ENCODE peak calls at places on chromosomes 5 and 9, in seven cellular contexts. B is lower leg skin, M is astrocyte of the spinal cord, W is tibial artery, K is AG09309, V is fibroblast of lung, C is right lobe of liver. N is an unnamed sample.

GRCh38 chr9:100474082-100474949 is 1.4 kb downstream of the TMEFF1 start:
- DNase-seq in B (no peak), C (no peak), K (no peak), M (no peak), V (no peak), W (peak; percentile 20), N (no peak)

GRCh38 chr5:143938230-143938629 is 126.3 kb downstream of the HMHB1 start:
- DNase-seq in W (no peak), M (no peak), B (no peak), K (no peak), C (no peak), V (peak; percentile 20), N (no peak)

GRCh38 chr5:141513021-141513626 is 24.2 kb downstream of the PCDHGC5 start:
- DNase-seq in M (peak; percentile 46), C (peak; percentile 52), W (peak; percentile 48), K (no peak), B (peak; percentile 87), V (peak; percentile 57), N (peak; percentile 69)

GRCh38 chr9:116465591-116466288 is 221.4 kb upstream of the TRIM32 start:
- DNase-seq in W (no peak), K (no peak), M (no peak), B (no peak), C (no peak), V (no peak), N (no peak)

GRCh38 chr5:62896121-62896893 is 317.7 kb downstream of the LRRC70 start:
- DNase-seq in K (no peak), M (no peak), B (no peak), V (no peak), C (no peak), W (no peak), N (no peak)

GRCh38 chr9:93319992-93320490 is 131.4 kb upstream of the FAM120A start:
- DNase-seq in W (no peak), K (no peak), V (peak; percentile 4), B (peak; percentile 84), C (no peak), M (no peak), N (no peak)

GRCh38 chr5:68173007-68173406 is 42.5 kb upstream of the PIK3R1 start:
- DNase-seq in V (peak; percentile 18), M (no peak), C (no peak), W (no peak), B (no peak), K (no peak), N (no peak)

GRCh38 chr5:73796164-73797141 is 170.5 kb downstream of the ARHGEF28 start:
- DNase-seq in K (peak; percentile 92), W (peak; percentile 32), C (peak; percentile 50), B (no peak), V (peak; percentile 97), M (peak; percentile 95), N (peak; percentile 22)

GRCh38 chr5:17000296-17000939 is 64.3 kb upstream of the MYO10 start:
- DNase-seq in C (no peak), W (no peak), V (peak; percentile 99), K (peak; percentile 97), M (peak; percentile 96), B (no peak), N (no peak)

GRCh38 chr5:73284196-73284795 is 111.3 kb downstream of the TMEM174 start:
- DNase-seq in B (no peak), W (no peak), K (no peak), V (no peak), C (no peak), M (no peak), N (no peak)

GRCh38 chr5:116273458-116274242 is 188.8 kb downstream of the COMMD10 start:
- DNase-seq in B (no peak), C (no peak), M (no peak), W (no peak), K (no peak), V (peak; percentile 67), N (peak; percentile 26)

GRCh38 chr5:96067902-96068614 is 106.4 kb upstream of the ELL2 start:
- DNase-seq in W (no peak), K (peak; percentile 79), M (peak; percentile 82), B (no peak), C (no peak), V (peak; percentile 97), N (no peak)

GRCh38 chr5:159478950-159479349 is 148.7 kb upstream of the IL12B start:
- DNase-seq in C (no peak), M (no peak), V (no peak), W (no peak), K (no peak), B (no peak), N (no peak)

GRCh38 chr9:116901260-116901659 is 214.2 kb downstream of the TRIM32 start:
- DNase-seq in M (no peak), V (peak; percentile 27), C (no peak), W (no peak), K (no peak), B (no peak), N (no peak)

GRCh38 chr5:138541511-138541910 is 1.5 kb downstream of the ETF1 start:
- DNase-seq in M (no peak), V (peak; percentile 35), K (no peak), C (no peak), B (no peak), W (no peak), N (no peak)

GRCh38 chr9:20312732-20313131 is 309.6 kb downstream of the MLLT3 start:
- DNase-seq in W (no peak), C (no peak), V (peak; percentile 43), M (peak; percentile 45), K (no peak), B (no peak), N (no peak)

GRCh38 chr5:110969502-110969901 is 102.0 kb upstream of the TSLP start:
- DNase-seq in V (no peak), K (no peak), M (no peak), C (no peak), W (no peak), B (no peak), N (no peak)

GRCh38 chr9:125460883-125461475 is 199.4 kb downstream of the GAPVD1 start:
- DNase-seq in K (peak; percentile 64), C (peak; percentile 70), M (peak; percentile 86), B (no peak), W (no peak), V (peak; percentile 99), N (no peak)

DNA sequence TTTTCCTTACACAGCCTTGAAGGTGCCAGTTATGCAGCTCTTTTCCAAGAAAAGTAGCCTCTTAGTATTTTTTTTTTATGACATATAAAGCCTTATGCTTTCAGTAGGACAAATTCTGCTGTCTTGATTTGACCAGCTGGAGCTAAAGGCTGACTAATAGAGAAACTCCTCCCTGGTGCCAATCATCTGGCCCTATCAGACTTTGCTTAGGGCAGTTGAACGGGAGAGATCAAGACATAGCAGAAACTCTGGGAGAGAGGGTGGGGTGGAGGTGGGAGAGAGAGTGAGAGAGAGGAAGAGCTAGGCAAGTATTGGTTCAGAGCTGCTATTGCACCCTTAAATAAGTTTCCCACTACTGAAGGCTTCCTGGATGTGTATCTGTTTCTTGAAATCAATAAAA is 100.2 kb downstream of the SEC61B start:
- DNase-seq in B (no peak), K (no peak), M (no peak), W (no peak), V (no peak), C (no peak), N (no peak)
- H3K4me3 ChIP-seq in B (no peak overlapping the region), K (no peak overlapping the region), M (no peak overlapping the region), W (no peak overlapping the region), V (no peak overlapping the region), C (no peak overlapping the region), N (no peak overlapping the region)

GRCh38 chr9:130692365-130692764 is 1.2 kb upstream of the EXOSC2 start:
- DNase-seq in K (no peak), V (peak; percentile 53), M (peak; percentile 40), C (peak; percentile 51), B (no peak), W (no peak), N (no peak)

GRCh38 chr9:130694205-130694604 is 625 bp downstream of the EXOSC2 start:
- DNase-seq in M (no peak), B (no peak), V (no peak), C (no peak), W (no peak), K (no peak), N (no peak)

GRCh38 chr9:130693101-130693425 is 517 bp upstream of the EXOSC2 start:
- DNase-seq in W (no peak), B (no peak), K (no peak), M (no peak), V (no peak), C (no peak), N (no peak)

GRCh38 chr9:130696139-130696650 is 2.6 kb downstream of the EXOSC2 start:
- DNase-seq in V (no peak), K (no peak), B (no peak), W (no peak), M (no peak), C (no peak), N (no peak)

DNA sequence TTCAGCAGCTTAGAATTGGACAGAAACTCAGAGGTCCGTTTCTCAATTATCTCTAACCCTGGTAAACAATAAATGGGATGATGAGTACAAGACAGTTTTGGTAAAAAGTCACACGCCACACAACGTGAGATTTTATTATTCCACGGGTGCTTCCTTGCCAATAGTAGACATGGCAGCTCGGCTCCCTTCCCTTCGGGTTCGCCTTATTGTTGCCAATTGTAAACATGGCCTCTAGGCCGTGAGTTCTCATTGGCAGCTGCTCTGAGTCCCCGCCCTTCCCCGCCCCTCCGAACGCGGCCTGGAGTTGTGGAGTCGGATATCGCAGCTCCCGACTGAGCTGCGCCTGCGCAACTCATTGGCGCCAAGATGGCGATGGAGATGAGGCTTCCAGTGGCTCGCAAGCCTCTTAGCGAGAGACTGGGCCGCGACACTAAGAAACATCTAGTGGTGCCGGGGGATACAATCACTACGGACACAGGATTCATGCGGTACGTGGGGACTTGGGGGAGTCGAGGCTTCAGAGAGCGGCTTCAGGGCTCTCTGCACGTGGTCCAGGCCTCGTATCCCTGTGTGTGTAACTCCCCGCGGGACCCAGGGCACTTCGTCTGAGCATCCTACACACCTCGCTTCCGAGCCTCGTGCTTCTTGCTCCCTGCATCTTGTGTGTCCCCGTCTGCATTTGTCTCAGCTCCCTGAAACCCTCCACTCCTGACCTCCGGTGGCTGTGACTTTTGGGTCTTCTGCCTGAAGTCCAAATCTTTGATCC is at the start of gene EXOSC2:
- DNase-seq in K (peak; percentile 94), V (peak; percentile 98), M (peak; percentile 99), C (peak; percentile 97), W (peak; percentile 99), B (peak; percentile 100), N (peak; percentile 95)
- TF ChIP-seq CTCF in K (no peak), V (no peak), M (no peak), C (no peak), W (no peak), B (no peak), N (no peak)

DNA sequence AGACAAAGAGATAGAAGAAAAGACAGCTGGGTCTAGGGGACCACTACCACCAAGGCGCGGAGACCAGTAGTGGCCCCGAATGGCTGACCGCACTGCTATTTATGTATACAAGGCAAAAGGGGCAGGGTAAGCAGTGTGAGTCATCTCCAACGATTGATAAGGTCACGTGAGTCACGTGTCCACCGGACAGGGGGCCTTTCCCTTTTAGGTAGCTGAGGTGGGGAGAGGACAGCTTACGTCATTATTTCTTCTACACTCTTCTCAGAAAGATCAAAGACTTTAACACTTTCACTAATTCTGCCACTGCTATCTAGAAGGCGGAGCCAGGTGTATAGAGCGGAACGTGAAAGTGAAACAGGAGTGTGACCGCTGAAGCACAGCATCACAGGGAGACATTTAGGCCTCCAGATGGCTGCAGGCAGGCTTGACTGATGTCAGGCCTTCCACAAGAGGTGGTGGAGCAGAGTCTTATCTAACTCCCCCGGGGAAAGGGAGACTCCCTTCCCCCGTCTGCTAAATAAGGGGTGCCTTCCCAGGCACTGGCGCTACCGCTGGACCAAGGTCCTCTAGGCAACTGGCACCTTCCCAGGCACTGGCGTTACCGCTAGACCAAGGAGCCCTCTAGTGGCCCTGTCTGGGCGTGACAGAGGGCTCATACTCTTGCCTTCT is 6.1 kb upstream of the PRR16 start:
- DNase-seq in B (peak; percentile 94), M (peak; percentile 49), W (peak; percentile 81), C (peak; percentile 84), K (no peak), V (peak; percentile 43), N (peak; percentile 82)
- H3K4me3 ChIP-seq in B (no peak overlapping the region), M (no peak overlapping the region), W (peak overlapping the region; percentile 36), C (peak overlapping the region; percentile 58), K (no peak overlapping the region), V (peak overlapping the region; percentile 25), N (peak overlapping the region; percentile 52)

GRCh38 chr5:1446602-1447343 is 1.5 kb upstream of the SLC6A3 start:
- DNase-seq in K (no peak), C (no peak), B (peak; percentile 48), V (no peak), W (no peak), M (no peak), N (no peak)
- TF ChIP-seq CTCF in K (no peak), C (no peak), B (no peak), V (no peak), W (no peak), M (no peak), N (no peak)

N was measured in GM06990.